ENCODE peak calls at places on chromosomes 2 and 18, in six cellular contexts. Z is head of caudate nucleus; U is T-cell; S is kidney; O is amniotic stem cell; F is CD8-positive, alpha-beta T cell. H is an unnamed sample.

GRCh38 chr2:61713457-61713856 is 140.4 kb downstream of the FAM161A start:
- DNase-seq in U (no peak), O (no peak), S (no peak), F (no peak), Z (no peak), H (no peak)

GRCh38 chr2:101787097-101787496 is 89.6 kb downstream of the MAP4K4 start:
- DNase-seq in U (no peak), O (no peak), S (no peak), F (no peak), Z (no peak), H (no peak)

GRCh38 chr2:30385327-30385726 is 61.7 kb upstream of the LCLAT1 start:
- DNase-seq in F (no peak), O (no peak), S (no peak), U (no peak), Z (no peak), H (no peak)

GRCh38 chr2:61538920-61539559 is 884 bp upstream of the XPO1 start:
- DNase-seq in O (no peak), F (peak), U (peak), S (no peak), Z (peak), H (no peak)

GRCh38 chr2:43361286-43361685 is 134.9 kb upstream of the ZFP36L2 start:
- DNase-seq in U (no peak), Z (no peak), O (no peak), F (no peak), S (no peak), H (no peak)

GRCh38 chr2:237045449-237045848 is 40.2 kb upstream of the COPS8 start:
- DNase-seq in U (no peak), Z (no peak), O (peak), F (no peak), S (no peak), H (no peak)

GRCh38 chr2:229679393-229680125 is 34.8 kb downstream of the DNER start:
- DNase-seq in Z (no peak), F (no peak), S (no peak), O (no peak), U (no peak), H (no peak)

GRCh38 chr2:108260773-108261172 is 21.0 kb downstream of the SULT1C3 start:
- DNase-seq in F (no peak), S (no peak), Z (no peak), O (no peak), U (no peak), H (no peak)

GRCh38 chr2:144452169-144453038 is 67.5 kb downstream of the ZEB2 start:
- DNase-seq in F (no peak), S (no peak), U (no peak), Z (no peak), O (no peak), H (no peak)

GRCh38 chr2:107588181-107588580 is 238.5 kb upstream of the RGPD4 start:
- DNase-seq in U (no peak), F (no peak), O (no peak), Z (no peak), S (no peak), H (no peak)

GRCh38 chr2:55961318-55961911 is 37.8 kb upstream of the EFEMP1 start:
- DNase-seq in O (peak), S (no peak), F (no peak), U (no peak), Z (no peak), H (no peak)

GRCh38 chr2:60717691-60718090 is 38.4 kb upstream of the PAPOLG start:
- DNase-seq in U (no peak), F (no peak), Z (no peak), S (no peak), O (no peak), H (no peak)

GRCh38 chr18:20971886-20972267 is 139.7 kb downstream of the ROCK1 start:
- DNase-seq in S (no peak), U (no peak), F (no peak), O (no peak), Z (no peak), H (no peak)

GRCh38 chr2:25651066-25651465 is 22.3 kb downstream of the DTNB start:
- DNase-seq in F (no peak), S (no peak), O (no peak), U (no peak), Z (no peak), H (no peak)

GRCh38 chr2:212245868-212246267 is 292.7 kb downstream of the ERBB4 start:
- DNase-seq in U (no peak), O (no peak), Z (no peak), S (no peak), F (no peak), H (no peak)

GRCh38 chr2:86049529-86049928 is 56.2 kb downstream of the POLR1A start:
- DNase-seq in Z (no peak), U (no peak), S (no peak), F (no peak), O (no peak), H (no peak)

GRCh38 chr2:105802587-105802986 is 57.9 kb downstream of the NCK2 start:
- DNase-seq in F (peak), U (peak), Z (peak), S (no peak), O (no peak), H (no peak)

GRCh38 chr2:238176565-238176964 is 17.8 kb downstream of the ERFE start:
- DNase-seq in Z (no peak), F (no peak), S (no peak), U (no peak), O (no peak), H (no peak)

GRCh38 chr2:71555798-71556454 is 102.6 kb downstream of the DYSF start:
- DNase-seq in O (no peak), S (peak), Z (no peak), F (no peak), U (no peak), H (peak)

GRCh38 chr2:58870704-58871103 is 629.6 kb upstream of the FANCL start:
- DNase-seq in O (no peak), F (no peak), U (no peak), Z (no peak), S (no peak), H (no peak)

GRCh38 chr18:13455960-13456471 is 237.5 kb downstream of the LDLRAD4 start:
- DNase-seq in S (no peak), F (no peak), O (no peak), Z (no peak), U (no peak), H (no peak)

GRCh38 chr2:26281226-26281625 is 36.5 kb downstream of the HADHB start:
- DNase-seq in Z (no peak), F (no peak), S (no peak), O (no peak), U (no peak), H (no peak)

GRCh38 chr18:12442946-12443345 is 35.2 kb downstream of the PRELID3A start:
- DNase-seq in F (no peak), Z (no peak), S (no peak), O (no peak), U (no peak), H (no peak)

GRCh38 chr18:75086494-75087034 is 122.4 kb downstream of the PTGR3 start:
- DNase-seq in O (no peak), U (no peak), S (no peak), F (no peak), Z (no peak), H (no peak)

GRCh38 chr2:172999641-173000387 is 75.8 kb upstream of the MAP3K20 start:
- DNase-seq in Z (no peak), U (no peak), O (no peak), S (no peak), F (no peak), H (no peak)

GRCh38 chr18:36628435-36629094 is 200.2 kb downstream of the TPGS2 start:
- DNase-seq in O (no peak), F (no peak), U (no peak), Z (no peak), S (no peak), H (no peak)

GRCh38 chr2:168584934-168585333 is 128.9 kb downstream of the CERS6 start:
- DNase-seq in S (no peak), Z (no peak), U (no peak), O (no peak), F (no peak), H (no peak)

GRCh38 chr18:48375150-48375790 is 33.9 kb downstream of the ZBTB7C start:
- DNase-seq in U (no peak), F (no peak), Z (no peak), S (no peak), O (no peak), H (no peak)

GRCh38 chr2:11596801-11597200 is 63.0 kb downstream of the GREB1 start:
- DNase-seq in F (no peak), U (no peak), O (no peak), S (peak), Z (no peak), H (no peak)

GRCh38 chr2:19525313-19525712 is 166.9 kb upstream of the OSR1 start:
- DNase-seq in U (no peak), Z (no peak), S (no peak), O (no peak), F (no peak), H (no peak)

GRCh38 chr2:55888941-55889340 is 34.6 kb downstream of the EFEMP1 start:
- DNase-seq in O (no peak), U (no peak), S (no peak), Z (no peak), F (no peak), H (no peak)